ENCODE peak calls at places on chromosomes 11 and 22, in five cellular contexts. U is GM12891, N is transverse colon, F is endothelial cell of umbilical vein, Z is H1. V is an unnamed sample.

GRCh38 chr11:117478126-117478856 is 150.6 kb downstream of the CEP164 start:
- DNase-seq in U (no peak), N (peak; percentile 35), Z (no peak), F (no peak), V (no peak)

GRCh38 chr22:41478891-41479521 is 10.1 kb downstream of the ACO2 start:
- DNase-seq in U (no peak), N (no peak), Z (no peak), F (no peak), V (no peak)

GRCh38 chr11:10348650-10349280 is 43.9 kb downstream of the ADM start:
- DNase-seq in N (no peak), F (no peak), Z (no peak), U (no peak), V (no peak)

GRCh38 chr11:130159657-130160459 is at the start of gene ST14:
- DNase-seq in Z (peak; percentile 72), N (peak; percentile 89), U (no peak), F (no peak), V (peak; percentile 54)

GRCh38 chr22:26986884-26987283 is 329.5 kb downstream of the MIAT start:
- DNase-seq in N (no peak), Z (no peak), U (no peak), F (no peak), V (no peak)

GRCh38 chr11:121652982-121653381 is 200.2 kb upstream of the SORL1-AS1 start:
- DNase-seq in Z (no peak), F (peak; percentile 10), N (no peak), U (no peak), V (peak; percentile 60)

GRCh38 chr11:33109242-33109641 is 52.0 kb downstream of the CSTF3 start:
- DNase-seq in U (no peak), N (no peak), F (no peak), Z (no peak), V (no peak)

GRCh38 chr22:30861688-30862552 is 106.7 kb downstream of the MORC2 start:
- DNase-seq in Z (peak; percentile 35), F (no peak), N (no peak), U (no peak), V (peak; percentile 25)

GRCh38 chr11:103870821-103871309 is 165.6 kb upstream of the DDI1 start:
- DNase-seq in Z (no peak), U (no peak), N (no peak), F (no peak), V (no peak)

GRCh38 chr11:130580372-130580771 is 131.9 kb downstream of the ADAMTS15 start:
- DNase-seq in F (peak; percentile 61), N (no peak), Z (no peak), U (no peak), V (no peak)

GRCh38 chr11:27012254-27012921 is 18.5 kb downstream of the FIBIN start:
- DNase-seq in Z (no peak), N (peak; percentile 14), U (no peak), F (peak; percentile 72), V (peak; percentile 19)

GRCh38 chr22:39514373-39514973 is 5.9 kb upstream of the ATF4 start:
- DNase-seq in U (no peak), N (peak; percentile 57), Z (peak; percentile 88), F (peak; percentile 41), V (peak; percentile 47)

GRCh38 chr11:60700689-60701508 is 1.5 kb downstream of the MS4A8 start:
- DNase-seq in F (peak; percentile 24), Z (peak; percentile 67), U (no peak), N (peak; percentile 53), V (peak; percentile 27)

DNA sequence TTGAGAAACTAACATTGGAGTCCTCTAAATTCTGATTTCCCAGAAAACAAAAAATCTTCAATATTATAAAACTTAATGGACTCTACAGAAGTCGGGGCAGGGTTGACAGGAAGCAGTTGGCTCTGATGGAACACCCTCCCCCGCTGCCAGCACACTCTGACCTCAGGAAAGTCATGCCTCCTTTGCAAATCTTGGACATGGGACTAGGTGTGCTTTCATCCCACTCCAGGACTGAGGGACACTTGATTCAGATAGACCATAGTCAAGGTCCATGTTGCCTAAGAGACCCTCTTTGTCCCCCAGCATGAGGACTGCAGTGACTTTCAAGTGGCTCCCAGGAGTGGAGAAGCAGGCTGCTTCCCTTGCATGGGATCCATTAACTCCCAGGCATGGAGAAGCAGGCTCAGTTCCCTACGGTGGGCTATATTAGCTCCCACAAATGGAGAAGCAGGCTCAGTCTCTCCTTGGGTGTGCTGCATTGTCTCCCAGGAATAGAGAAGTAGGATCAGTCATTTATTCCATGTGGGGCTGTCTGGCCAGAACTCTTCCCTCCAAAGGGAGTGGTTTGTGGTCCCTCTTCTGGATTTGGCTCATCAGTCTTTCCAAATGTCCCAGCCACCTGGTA is 38.3 kb downstream of the C22orf31 start:
- DNase-seq in F (peak; percentile 7), U (no peak), N (no peak), Z (no peak), V (no peak)
- TF ChIP-seq POLR2AphosphoS5 in F (no peak), U (no peak), N (no peak), Z (no peak), V (no peak)

GRCh38 chr11:96741068-96741467 is 351.3 kb downstream of the JRKL start:
- DNase-seq in F (no peak), Z (no peak), N (no peak), U (no peak), V (no peak)
- TF ChIP-seq POLR2AphosphoS5 in F (no peak), Z (no peak), N (no peak), U (no peak), V (no peak)

GRCh38 chr22:29798318-29798717 is 31.1 kb downstream of the UQCR10 start:
- DNase-seq in F (no peak), N (no peak), Z (no peak), U (no peak), V (no peak)
- TF ChIP-seq POLR2AphosphoS5 in F (no peak), N (no peak), Z (no peak), U (no peak), V (no peak)

DNA sequence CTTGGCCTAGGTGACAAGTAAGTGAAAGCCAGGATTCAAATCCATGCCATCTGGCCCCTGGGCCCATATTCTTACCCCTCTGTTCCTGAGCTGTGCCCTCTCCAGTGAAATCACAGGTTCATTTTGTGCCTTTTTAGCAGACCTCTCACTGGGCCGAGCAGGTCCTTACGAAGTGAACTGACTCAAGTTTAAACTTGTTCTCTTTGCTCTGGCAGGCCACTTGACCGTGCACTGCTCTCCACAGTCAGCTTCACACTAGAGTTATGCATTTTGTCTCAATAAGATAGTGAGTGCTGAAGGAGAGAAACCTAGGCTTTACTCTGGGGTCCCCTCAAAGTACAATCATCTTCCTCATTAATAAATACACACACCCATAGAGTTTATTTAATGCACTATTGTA is 40.7 kb downstream of the ARFGAP3 start:
- DNase-seq in N (no peak), Z (peak; percentile 14), U (no peak), F (no peak), V (no peak)
- TF ChIP-seq POLR2AphosphoS5 in N (no peak), Z (no peak), U (no peak), F (no peak), V (no peak)

GRCh38 chr22:23023294-23023693 is 47.0 kb upstream of the GNAZ start:
- DNase-seq in F (no peak), N (no peak), Z (no peak), U (no peak), V (no peak)
- TF ChIP-seq POLR2AphosphoS5 in F (no peak), N (no peak), Z (no peak), U (no peak), V (no peak)

GRCh38 chr11:108019870-108020540 is 11.3 kb downstream of the CUL5 start:
- DNase-seq in F (no peak), Z (no peak), U (no peak), N (no peak), V (no peak)
- TF ChIP-seq POLR2AphosphoS5 in F (no peak), Z (no peak), U (no peak), N (no peak), V (no peak)

GRCh38 chr11:72824020-72824419 is 9.8 kb downstream of the ATG16L2 start:
- DNase-seq in U (no peak), Z (no peak), F (no peak), N (no peak), V (no peak)

GRCh38 chr11:72820439-72821139 is 6.4 kb downstream of the ATG16L2 start:
- DNase-seq in F (no peak), N (no peak), Z (no peak), U (no peak), V (no peak)

GRCh38 chr11:72823105-72823804 is 9.0 kb downstream of the ATG16L2 start:
- DNase-seq in F (no peak), Z (no peak), N (no peak), U (no peak), V (no peak)

GRCh38 chr11:72821221-72821919 is 7.2 kb downstream of the ATG16L2 start:
- DNase-seq in N (peak; percentile 52), F (no peak), Z (peak; percentile 61), U (no peak), V (no peak)

DNA sequence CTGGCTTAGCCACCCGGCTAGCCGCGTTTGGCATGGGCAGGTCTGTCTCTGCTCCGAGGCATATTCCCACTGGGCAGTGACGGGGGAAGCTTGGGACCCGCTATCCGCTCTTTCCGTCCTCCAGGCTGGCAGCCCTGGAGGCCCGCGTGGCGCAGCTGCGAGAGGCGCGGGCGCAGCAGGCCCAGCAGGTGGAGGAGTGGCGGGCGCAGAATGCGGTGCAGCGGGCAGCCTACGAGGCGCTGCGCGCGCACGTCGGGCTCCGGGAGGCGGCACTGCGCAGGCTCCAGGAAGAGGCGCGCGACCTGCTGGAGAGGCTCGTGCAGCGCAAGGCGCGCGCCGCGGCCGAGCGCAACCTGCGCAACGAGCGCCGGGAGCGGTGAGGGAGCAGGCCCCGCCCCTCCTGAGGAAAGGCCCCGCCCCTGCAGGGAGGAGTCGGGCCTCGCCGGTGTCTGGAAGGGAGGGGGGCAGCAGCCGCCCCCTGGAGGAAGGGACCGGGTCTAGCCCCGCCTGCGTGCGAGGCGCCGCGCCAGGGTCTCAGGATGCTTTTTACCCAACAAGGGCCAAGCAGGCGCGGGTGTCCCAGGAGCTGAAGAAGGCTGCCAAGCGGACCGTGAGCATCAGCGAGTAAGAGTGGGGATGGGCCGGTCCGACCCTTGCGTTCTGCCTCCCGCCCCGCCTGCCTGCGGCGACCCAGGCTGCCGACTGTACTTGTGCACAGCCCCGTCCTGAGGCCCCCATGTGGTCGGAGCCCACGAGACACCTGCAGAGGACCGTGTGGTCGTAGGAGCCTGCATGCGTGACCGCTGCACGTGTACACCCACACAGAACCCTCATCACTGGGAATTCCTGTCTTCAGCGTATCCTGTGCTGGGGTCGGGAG is 7.9 kb downstream of the ATG16L2 start:
- DNase-seq in Z (peak; percentile 99), U (no peak), F (peak; percentile 91), N (peak; percentile 92), V (peak; percentile 98)
- TF ChIP-seq POLR2AphosphoS5 in Z (peak; percentile 44), U (peak; percentile 46), F (peak; percentile 86), N (peak; percentile 37), V (peak; percentile 36)

GRCh38 chr11:69640260-69640994 is 529 bp upstream of the CCND1 start:
- DNase-seq in Z (no peak), N (peak; percentile 49), U (no peak), F (peak; percentile 47), V (no peak)
- TF ChIP-seq POLR2AphosphoS5 in Z (no peak), N (no peak), U (no peak), F (no peak), V (no peak)

DNA sequence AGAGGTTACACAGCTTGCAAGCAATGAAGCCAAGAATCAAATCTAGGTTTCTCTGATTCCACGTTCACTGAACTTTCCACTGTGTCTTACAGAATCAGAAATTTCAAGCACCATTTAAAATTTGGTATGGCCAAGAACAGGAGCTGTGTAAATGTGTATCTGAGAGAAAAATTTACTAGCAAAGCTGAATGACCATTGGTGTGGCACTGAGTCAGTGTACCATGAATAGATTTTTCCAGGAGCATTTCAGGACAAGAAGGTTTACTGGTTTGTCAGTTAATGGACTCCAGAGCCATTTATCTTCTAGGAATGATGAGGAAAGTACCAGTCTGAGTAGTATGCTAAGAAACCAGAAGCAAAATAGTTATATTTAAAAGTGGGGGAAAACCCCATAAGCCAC is 269.4 kb upstream of the FAT3 start:
- DNase-seq in F (no peak), Z (no peak), N (no peak), U (no peak), V (no peak)
- TF ChIP-seq POLR2AphosphoS5 in F (no peak), Z (no peak), N (no peak), U (no peak), V (no peak)